ENCODE peak calls at places on chromosomes 12 and 14, in four cellular contexts. W, V, R and K are unnamed samples.

GRCh38 chr14:29710015-29710414 is 217.6 kb downstream of the PRKD1 start:
- DNase-seq in V (no peak), R (peak; percentile 19), W (no peak), K (no peak)

GRCh38 chr12:34292736-34293625 is 270.7 kb downstream of the ALG10 start:
- DNase-seq in R (no peak), W (no peak), V (no peak), K (no peak)

GRCh38 chr12:56677680-56678079 is 10.4 kb downstream of the PTGES3 start:
- DNase-seq in W (no peak), R (no peak), V (no peak), K (no peak)

GRCh38 chr12:96364092-96364700 is 36.0 kb downstream of the CDK17 start:
- DNase-seq in V (no peak), W (no peak), R (no peak), K (no peak)

GRCh38 chr14:69631509-69631908 is 20.1 kb downstream of the SUSD6 start:
- DNase-seq in W (no peak), V (no peak), R (no peak), K (no peak)

GRCh38 chr14:50064993-50065392 is 51.4 kb downstream of the VCPKMT start:
- DNase-seq in R (no peak), W (peak; percentile 70), V (peak; percentile 45), K (peak; percentile 37)

GRCh38 chr12:55996715-55997534 is at the start of gene SUOX:
- DNase-seq in V (peak; percentile 97), W (peak; percentile 94), R (peak; percentile 98), K (peak; percentile 9)

GRCh38 chr12:18323159-18323558 is 61.8 kb downstream of the PIK3C2G start:
- DNase-seq in W (no peak), V (no peak), R (no peak), K (no peak)

GRCh38 chr12:93892431-93893210 is 215.4 kb downstream of the CRADD start:
- DNase-seq in R (peak; percentile 82), V (no peak), W (no peak), K (no peak)

GRCh38 chr14:50260072-50260471 is 28.7 kb upstream of the SOS2 start:
- DNase-seq in W (no peak), V (no peak), R (no peak), K (no peak)

GRCh38 chr12:52032431-52032796 is 18.8 kb upstream of the NR4A1 start:
- DNase-seq in W (peak; percentile 95), R (no peak), V (peak; percentile 78), K (no peak)
- H3K4me1 ChIP-seq in W (peaks cover 31% of the 10 kb centered on the region), R (peaks cover 30% of the 10 kb centered on the region), V (peaks cover 41% of the 10 kb centered on the region), K (peaks cover 21% of the 10 kb centered on the region)

GRCh38 chr14:81366259-81366658 is 33.9 kb downstream of the STON2 start:
- DNase-seq in V (peak; percentile 29), W (no peak), R (peak; percentile 21), K (no peak)
- H3K27ac ChIP-seq in V (no peak overlapping the region), W (peak overlapping the region; percentile 45), R (peak overlapping the region; percentile 52), K (no peak overlapping the region)

DNA sequence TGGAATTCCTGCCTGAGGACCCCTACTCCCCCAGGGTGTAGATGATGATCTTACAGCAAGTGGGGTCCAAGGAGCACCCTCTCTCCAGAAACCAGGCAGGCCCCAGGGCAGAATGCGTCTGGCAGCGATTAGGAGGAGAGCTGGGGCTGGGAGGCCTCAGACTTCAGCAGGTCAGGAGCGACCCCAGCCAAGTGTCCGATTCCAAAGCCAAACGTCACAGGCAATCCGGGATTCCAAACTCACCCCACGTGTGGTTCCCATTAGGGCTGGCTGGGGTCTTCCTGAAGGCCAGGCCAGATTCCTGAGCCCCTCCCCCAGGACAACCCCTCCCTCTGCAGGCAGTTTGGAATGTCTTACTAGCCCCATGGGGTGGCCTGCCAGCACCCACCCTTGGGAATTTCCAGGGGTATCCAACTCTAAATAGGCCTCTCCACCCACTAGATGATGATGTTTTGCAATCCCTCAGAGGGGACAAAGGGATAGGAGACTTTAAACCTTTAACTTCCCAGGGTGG is 17.3 kb upstream of the FIGNL2 start:
- DNase-seq in W (no peak), V (no peak), R (peak; percentile 48), K (no peak)
- H3K27me3 ChIP-seq in W (peaks cover 9% of the 10 kb centered on the region), V (peaks cover 89% of the 10 kb centered on the region), R (peaks cover 59% of the 10 kb centered on the region), K (peaks cover 37% of the 10 kb centered on the region)

GRCh38 chr12:69470189-69471094 is at the start of gene FRS2:
- DNase-seq in R (peak; percentile 96), W (peak; percentile 86), V (peak; percentile 92), K (peak; percentile 73)
- H3K4me1 ChIP-seq in R (peaks cover 61% of the 10 kb centered on the region), W (peaks cover 24% of the 10 kb centered on the region), V (peaks cover 57% of the 10 kb centered on the region), K (peaks cover 20% of the 10 kb centered on the region)

DNA sequence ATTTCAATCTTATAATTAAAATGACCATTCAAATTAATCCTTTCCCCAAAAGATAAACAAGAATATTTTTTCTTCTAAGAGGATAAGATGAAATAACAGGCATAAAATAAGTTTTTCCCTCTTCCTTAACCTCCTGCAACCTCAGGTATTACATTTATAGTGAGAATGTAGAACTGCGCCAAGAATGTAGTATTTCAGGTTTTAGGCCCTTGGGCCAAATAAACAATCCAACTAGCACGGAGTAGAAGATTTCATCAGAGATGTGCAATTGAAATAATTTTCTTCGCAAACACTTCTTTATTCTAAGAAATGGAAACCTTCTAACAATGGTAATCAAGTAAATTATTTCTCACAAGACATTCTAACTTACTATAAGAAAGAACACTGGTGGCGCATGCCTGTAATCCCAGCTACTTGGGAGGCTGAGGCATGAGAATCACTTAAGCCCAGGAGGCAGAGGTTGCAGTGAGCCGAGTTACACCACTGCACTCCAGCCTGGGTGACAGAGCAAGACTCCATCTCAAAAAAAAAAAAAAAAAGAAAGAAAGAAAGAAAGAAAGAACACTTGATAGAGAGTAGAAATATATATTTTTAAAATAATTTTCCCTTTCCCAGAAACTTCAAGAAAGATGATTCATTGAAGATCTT is 100.8 kb downstream of the TAOK3 start:
- DNase-seq in R (no peak), W (no peak), V (no peak), K (no peak)
- H3K27ac ChIP-seq in R (no peak overlapping the region), W (no peak overlapping the region), V (no peak overlapping the region), K (no peak overlapping the region)

GRCh38 chr14:23575086-23575485 is 3.5 kb downstream of the JPH4 start:
- DNase-seq in W (no peak), V (peak; percentile 14), R (no peak), K (no peak)

GRCh38 chr14:23579311-23579630 is 681 bp upstream of the JPH4 start:
- DNase-seq in V (peak; percentile 11), W (no peak), R (no peak), K (no peak)

GRCh38 chr14:23577710-23578392 is 739 bp downstream of the JPH4 start:
- DNase-seq in W (no peak), R (peak; percentile 63), V (peak; percentile 11), K (no peak)

GRCh38 chr14:23578560-23579310 is at the start of gene JPH4:
- DNase-seq in W (no peak), V (peak; percentile 9), R (peak; percentile 79), K (no peak)

DNA sequence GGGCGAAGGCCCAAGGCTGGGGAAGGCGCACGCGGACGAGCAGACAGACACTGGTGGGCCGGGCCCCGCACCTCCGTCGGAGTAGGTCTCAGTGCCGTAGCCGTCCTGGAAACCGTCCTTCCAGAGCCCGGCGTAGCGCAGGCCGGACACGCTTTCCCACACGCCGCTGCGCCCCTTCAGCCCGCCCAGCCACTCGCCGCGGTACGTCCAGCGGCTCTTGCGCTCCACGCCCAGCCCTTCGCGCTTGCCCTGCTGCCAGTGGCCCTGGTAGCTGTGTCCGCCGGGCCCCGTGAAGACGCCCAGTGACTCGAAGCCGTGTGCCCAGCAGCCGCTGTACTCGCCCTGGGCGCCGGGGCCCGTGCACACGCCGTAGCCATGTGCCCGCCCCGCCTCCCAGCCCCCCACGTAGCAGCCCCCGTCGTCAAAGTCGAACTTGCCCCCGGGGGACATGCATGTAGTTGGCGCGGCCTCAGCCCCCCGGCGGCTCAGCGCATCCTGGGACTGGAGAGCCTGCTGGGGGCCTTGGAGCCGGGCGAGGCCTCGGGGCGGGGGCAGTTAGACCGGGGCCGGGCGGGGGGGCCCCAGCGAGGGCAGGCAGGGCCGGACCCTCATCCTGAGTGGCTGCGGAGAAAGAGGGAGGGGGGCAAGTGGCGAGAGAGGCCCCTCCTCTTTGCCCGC is 1.4 kb downstream of the JPH4 start:
- DNase-seq in V (peak; percentile 44), W (no peak), R (peak; percentile 67), K (no peak)
- H3K27me3 ChIP-seq in V (peaks cover 96% of the 10 kb centered on the region), W (peaks cover 92% of the 10 kb centered on the region), R (peaks cover 45% of the 10 kb centered on the region), K (peaks cover 36% of the 10 kb centered on the region)

DNA sequence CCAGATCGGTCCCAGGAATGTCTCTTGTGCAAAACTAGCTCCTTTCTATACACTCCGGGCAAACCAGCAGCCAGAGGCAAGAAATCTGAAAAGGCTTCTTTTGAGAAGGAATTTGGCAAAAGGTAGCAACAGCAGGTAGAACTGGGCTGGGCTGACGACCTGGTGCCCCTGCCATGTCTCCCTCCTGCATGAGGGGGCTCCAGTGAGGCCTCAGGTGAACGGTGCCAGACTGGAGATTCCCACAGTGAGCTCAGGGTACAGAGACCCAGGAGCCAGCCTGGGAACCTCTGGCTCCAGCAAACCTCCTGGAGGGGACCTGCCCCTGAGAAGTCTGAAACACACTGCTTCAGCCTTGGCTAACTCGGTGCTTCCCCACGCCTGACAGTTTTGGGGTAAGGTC is 10.8 kb downstream of the ITPK1 start:
- DNase-seq in V (no peak), W (no peak), R (no peak), K (no peak)
- H3K4me1 ChIP-seq in V (peaks cover 66% of the 10 kb centered on the region), W (peaks cover 61% of the 10 kb centered on the region), R (peaks cover 5% of the 10 kb centered on the region), K (peaks cover 12% of the 10 kb centered on the region)